ENCODE peak calls at places on chromosome X, in eight cellular contexts. Z is suprapubic skin, J is upper lobe of left lung, G is A549, K is transverse colon, F is H1, S is tibial nerve, B is sigmoid colon. M is an unnamed sample.

GRCh38 chrX:94400488-94400887 is 726.5 kb downstream of the FAM133A start:
- DNase-seq in Z (no peak), J (no peak), G (no peak), K (no peak), F (peak), S (no peak), B (no peak), M (no peak)

GRCh38 chrX:81411517-81411916 is 209.6 kb downstream of the SH3BGRL start:
- DNase-seq in Z (no peak), J (no peak), G (no peak), K (no peak), F (no peak), S (no peak), B (no peak), M (no peak)

GRCh38 chrX:45745479-45745878 is 544.8 kb upstream of the DIPK2B start:
- DNase-seq in Z (no peak), J (no peak), G (no peak), K (no peak), F (no peak), S (no peak), B (no peak), M (no peak)

GRCh38 chrX:111095974-111096870 is at the start of gene PAK3:
- DNase-seq in Z (peak), J (peak), G (no peak), K (peak), F (no peak), S (no peak), B (peak), M (peak)

GRCh38 chrX:9788908-9789307 is 2.7 kb downstream of the SHROOM2 start:
- DNase-seq in Z (no peak), J (no peak), G (no peak), K (no peak), F (no peak), S (no peak), B (no peak), M (peak)

GRCh38 chrX:103586314-103586646 is 965 bp downstream of the TCEAL4 start:
- DNase-seq in Z (no peak), J (no peak), G (no peak), K (no peak), F (no peak), S (no peak), B (no peak), M (peak)

GRCh38 chrX:781216-782211 is 150.9 kb downstream of the SHOX start:
- DNase-seq in Z (no peak), J (no peak), G (no peak), K (no peak), F (no peak), S (no peak), B (no peak), M (no peak)

GRCh38 chrX:19926095-19926494 is 38.7 kb upstream of the SH3KBP1 start:
- DNase-seq in Z (no peak), J (no peak), G (no peak), K (no peak), F (no peak), S (no peak), B (no peak), M (no peak)

GRCh38 chrX:109155161-109155560 is 326.7 kb downstream of the GUCY2F start:
- DNase-seq in Z (no peak), J (no peak), G (no peak), K (no peak), F (no peak), S (no peak), B (no peak), M (no peak)

GRCh38 chrX:54639018-54639345 is 109.0 kb downstream of the GNL3L start:
- DNase-seq in Z (no peak), J (no peak), G (no peak), K (no peak), F (no peak), S (no peak), B (no peak), M (no peak)

GRCh38 chrX:15447985-15448639 is 45.0 kb downstream of the PIR start:
- DNase-seq in Z (no peak), J (no peak), G (no peak), K (no peak), F (no peak), S (no peak), B (no peak), M (no peak)

GRCh38 chrX:69307736-69308135 is 142.5 kb upstream of the PJA1 start:
- DNase-seq in Z (no peak), J (no peak), G (no peak), K (no peak), F (peak), S (no peak), B (no peak), M (no peak)

GRCh38 chrX:9940397-9940796 is 26.8 kb upstream of the CLDN34 start:
- DNase-seq in Z (no peak), J (no peak), G (no peak), K (no peak), F (no peak), S (no peak), B (no peak), M (no peak)

GRCh38 chrX:78366576-78366975 is 39.2 kb upstream of the CYSLTR1 start:
- DNase-seq in Z (no peak), J (no peak), G (no peak), K (no peak), F (no peak), S (no peak), B (no peak), M (no peak)

GRCh38 chrX:91414710-91415109 is 19.9 kb upstream of the PABPC5 start:
- DNase-seq in Z (no peak), J (no peak), G (no peak), K (no peak), F (no peak), S (no peak), B (no peak), M (no peak)

GRCh38 chrX:10622197-10622596 is 1.8 kb upstream of the MID1 start:
- DNase-seq in Z (no peak), J (no peak), G (no peak), K (no peak), F (no peak), S (no peak), B (no peak), M (no peak)

GRCh38 chrX:34918091-34918736 is 24.4 kb upstream of the FAM47B start:
- DNase-seq in Z (no peak), J (no peak), G (peak), K (no peak), F (no peak), S (no peak), B (no peak), M (no peak)

GRCh38 chrX:155086202-155086840 is 15.0 kb downstream of the BRCC3 start:
- DNase-seq in Z (no peak), J (no peak), G (peak), K (peak), F (peak), S (no peak), B (no peak), M (peak)

GRCh38 chrX:85375333-85375738 is 4.1 kb downstream of the POF1B start:
- DNase-seq in Z (no peak), J (no peak), G (peak), K (peak), F (no peak), S (no peak), B (no peak), M (no peak)

GRCh38 chrX:82087699-82088098 is 885.8 kb downstream of the SH3BGRL start:
- DNase-seq in Z (no peak), J (no peak), G (no peak), K (no peak), F (no peak), S (no peak), B (no peak), M (peak)

GRCh38 chrX:1442724-1443367 is 9.9 kb downstream of the ASMTL start:
- DNase-seq in Z (peak), J (no peak), G (no peak), K (no peak), F (no peak), S (no peak), B (peak), M (no peak)

GRCh38 chrX:1452497-1453389 is at the start of gene ASMTL:
- DNase-seq in Z (peak), J (peak), G (peak), K (peak), F (peak), S (peak), B (peak), M (peak)

GRCh38 chrX:134684956-134685355 is 26.7 kb upstream of the PLAC1 start:
- DNase-seq in Z (no peak), J (no peak), G (no peak), K (no peak), F (no peak), S (no peak), B (no peak), M (no peak)

GRCh38 chrX:21529771-21530170 is 128.4 kb downstream of the KLHL34 start:
- DNase-seq in Z (no peak), J (no peak), G (no peak), K (no peak), F (no peak), S (no peak), B (no peak), M (no peak)

GRCh38 chrX:69285401-69285871 is 120.2 kb upstream of the PJA1 start:
- DNase-seq in Z (no peak), J (no peak), G (no peak), K (peak), F (no peak), S (peak), B (peak), M (peak)

GRCh38 chrX:16076834-16077233 is 46.5 kb upstream of the GRPR start:
- DNase-seq in Z (no peak), J (no peak), G (no peak), K (no peak), F (no peak), S (no peak), B (no peak), M (no peak)

GRCh38 chrX:152733261-152733975 is at the start of the genes CSAG1 and MAGEA12:
- DNase-seq in Z (no peak), J (peak), G (no peak), K (no peak), F (no peak), S (no peak), B (no peak), M (no peak)

GRCh38 chrX:41722816-41723215 is 1.2 kb upstream of the GPR82 start:
- DNase-seq in Z (no peak), J (no peak), G (no peak), K (no peak), F (no peak), S (no peak), B (no peak), M (no peak)

GRCh38 chrX:40845331-40845911 is 110.1 kb upstream of the MED14 start:
- DNase-seq in Z (no peak), J (no peak), G (no peak), K (no peak), F (peak), S (no peak), B (no peak), M (peak)

GRCh38 chrX:31098081-31098480 is 26.2 kb upstream of the FTHL17 start:
- DNase-seq in Z (no peak), J (no peak), G (no peak), K (no peak), F (no peak), S (no peak), B (no peak), M (no peak)

GRCh38 chrX:38103857-38104812 is 97.8 kb downstream of the SYTL5 start:
- DNase-seq in Z (no peak), J (no peak), G (no peak), K (no peak), F (no peak), S (no peak), B (no peak), M (no peak)

GRCh38 chrX:20029728-20030127 is 38.9 kb upstream of the BCLAF3 start:
- DNase-seq in Z (no peak), J (no peak), G (no peak), K (peak), F (no peak), S (no peak), B (no peak), M (no peak)

GRCh38 chrX:44012484-44013096 is 39.4 kb upstream of the NDP start:
- DNase-seq in Z (no peak), J (no peak), G (peak), K (peak), F (no peak), S (no peak), B (peak), M (no peak)

GRCh38 chrX:10083809-10084208 is 73.0 kb upstream of the CLCN4 start:
- DNase-seq in Z (no peak), J (no peak), G (no peak), K (no peak), F (no peak), S (no peak), B (no peak), M (no peak)

GRCh38 chrX:150227321-150227860 is 135.7 kb upstream of the MAMLD1 start:
- DNase-seq in Z (no peak), J (no peak), G (no peak), K (no peak), F (no peak), S (no peak), B (no peak), M (no peak)

GRCh38 chrX:151695583-151695930 is 299 bp downstream of the PRRG3 start:
- DNase-seq in Z (no peak), J (no peak), G (no peak), K (no peak), F (no peak), S (no peak), B (no peak), M (no peak)

GRCh38 chrX:151694121-151694520 is 1.1 kb upstream of the PRRG3 start:
- DNase-seq in Z (no peak), J (no peak), G (no peak), K (no peak), F (no peak), S (no peak), B (no peak), M (no peak)

GRCh38 chrX:151688695-151689094 is 6.6 kb upstream of the PRRG3 start:
- DNase-seq in Z (no peak), J (no peak), G (no peak), K (no peak), F (no peak), S (no peak), B (no peak), M (no peak)

GRCh38 chrX:151694661-151695582 is at the start of gene PRRG3:
- DNase-seq in Z (no peak), J (peak), G (no peak), K (no peak), F (no peak), S (no peak), B (no peak), M (peak)

DNA sequence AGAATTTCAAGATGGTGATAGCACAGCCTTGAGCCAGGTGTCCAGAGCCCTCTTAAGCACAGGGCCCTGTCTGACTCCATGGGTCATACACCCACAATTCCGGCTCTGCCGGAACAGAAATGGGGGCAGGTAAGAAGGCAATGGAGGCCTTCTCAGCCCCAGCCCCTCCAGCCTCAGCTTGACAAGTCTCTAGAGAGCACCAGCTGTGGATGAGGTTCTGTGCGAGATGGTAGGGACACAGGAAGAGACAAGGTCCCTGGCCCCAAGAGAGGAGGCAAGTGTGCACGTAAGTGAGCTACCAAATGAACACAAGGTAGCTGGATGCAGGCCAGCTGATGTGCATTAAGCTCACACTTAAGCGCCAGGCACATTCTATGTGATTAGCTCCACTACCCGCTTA is 2.4 kb upstream of the PRRG3 start:
- DNase-seq in Z (no peak), J (no peak), G (no peak), K (no peak), F (no peak), S (no peak), B (no peak), M (no peak)
- TF ChIP-seq POLR2A in Z (no peak), J (no peak), G (no peak), K (no peak), F (no peak), S (no peak), B (no peak), M (no peak)

DNA sequence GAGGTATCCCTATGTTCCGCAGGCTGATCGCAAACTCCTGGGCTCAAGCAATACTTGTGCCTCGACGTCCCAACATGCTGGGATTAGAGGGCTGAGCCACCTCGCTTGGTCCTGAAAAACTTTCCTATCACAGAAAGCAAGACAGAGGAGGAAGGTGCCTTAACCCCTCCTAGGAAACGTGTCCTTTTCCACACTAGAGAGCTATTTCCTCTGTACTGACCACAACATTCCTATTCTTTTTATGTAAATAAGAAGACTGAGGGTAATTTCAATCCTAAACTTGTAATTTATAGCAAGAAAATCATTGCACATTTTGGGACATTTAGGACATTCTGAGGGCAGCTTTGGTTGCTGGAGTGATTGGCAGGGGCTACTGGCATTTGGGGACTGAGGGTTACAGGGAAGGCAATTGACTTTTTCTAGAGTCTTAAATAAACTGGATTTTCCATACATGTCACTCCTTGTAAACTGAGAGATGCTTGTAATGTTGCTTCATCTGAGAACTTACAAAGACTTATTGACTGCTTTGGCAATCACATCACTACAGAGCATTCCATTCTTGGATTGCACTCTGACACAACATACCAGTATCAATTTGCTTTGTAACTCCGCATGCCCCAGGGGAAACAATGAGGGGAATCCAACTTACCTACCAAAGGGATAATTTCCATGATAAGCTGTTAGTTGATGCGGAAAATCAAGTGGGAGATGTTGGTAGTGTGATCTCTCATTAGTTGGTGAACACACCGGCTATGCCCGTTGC is 15.6 kb downstream of the XAGE3 start:
- DNase-seq in Z (no peak), J (no peak), G (no peak), K (no peak), F (no peak), S (no peak), B (no peak), M (no peak)
- H3K27ac ChIP-seq in Z (no peak), J (no peak), G (no peak), K (no peak), F (no peak), S (no peak), B (no peak), M (no peak)

DNA sequence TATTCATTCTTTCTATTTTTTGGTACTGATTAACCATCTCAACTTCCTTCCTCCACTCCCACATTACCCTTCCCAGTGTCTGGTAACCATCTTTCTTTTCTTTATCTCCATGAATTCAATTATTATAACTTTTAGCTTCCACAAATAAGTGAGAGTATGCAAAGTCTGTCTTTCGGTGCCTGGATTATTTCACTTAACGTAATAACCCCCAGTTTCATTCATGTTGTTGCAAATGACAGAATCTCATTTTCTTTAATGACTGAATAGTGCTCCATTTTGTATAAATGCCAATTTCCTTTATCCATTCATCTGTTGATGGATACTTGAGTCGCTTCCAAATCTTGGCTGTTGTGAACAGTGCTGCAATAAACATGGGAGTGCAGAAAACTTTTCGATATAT is 940.4 kb downstream of the GLUD2 start:
- DNase-seq in Z (no peak), J (no peak), G (no peak), K (no peak), F (no peak), S (no peak), B (no peak), M (no peak)
- TF ChIP-seq EP300 in Z (no peak), J (no peak), G (no peak), K (no peak), F (no peak), S (no peak), B (no peak), M (no peak)

GRCh38 chrX:24184018-24184417 is 34.5 kb downstream of the ZFX start:
- DNase-seq in Z (no peak), J (no peak), G (no peak), K (no peak), F (no peak), S (no peak), B (no peak), M (no peak)
- TF ChIP-seq POLR2A in Z (no peak), J (no peak), G (no peak), K (no peak), F (no peak), S (no peak), B (no peak), M (no peak)

GRCh38 chrX:123219916-123220315 is 35.8 kb downstream of the GRIA3 start:
- DNase-seq in Z (no peak), J (no peak), G (no peak), K (no peak), F (no peak), S (no peak), B (no peak), M (peak)
- H3K27ac ChIP-seq in Z (no peak), J (no peak), G (no peak), K (no peak), F (no peak), S (no peak), B (no peak), M (no peak)

GRCh38 chrX:48831909-48832291 is 3.5 kb downstream of the PCSK1N start:
- DNase-seq in Z (no peak), J (peak), G (no peak), K (no peak), F (no peak), S (no peak), B (no peak), M (no peak)
- TF ChIP-seq EP300 in Z (no peak), J (no peak), G (no peak), K (no peak), F (no peak), S (no peak), B (no peak), M (no peak)

GRCh38 chrX:100819837-100820666 is at the start of gene CSTF2:
- DNase-seq in Z (peak), J (peak), G (peak), K (peak), F (no peak), S (peak), B (peak), M (peak)
- TF ChIP-seq POLR2A in Z (no peak), J (no peak), G (peak), K (peak), F (no peak), S (no peak), B (no peak), M (no peak)

DNA sequence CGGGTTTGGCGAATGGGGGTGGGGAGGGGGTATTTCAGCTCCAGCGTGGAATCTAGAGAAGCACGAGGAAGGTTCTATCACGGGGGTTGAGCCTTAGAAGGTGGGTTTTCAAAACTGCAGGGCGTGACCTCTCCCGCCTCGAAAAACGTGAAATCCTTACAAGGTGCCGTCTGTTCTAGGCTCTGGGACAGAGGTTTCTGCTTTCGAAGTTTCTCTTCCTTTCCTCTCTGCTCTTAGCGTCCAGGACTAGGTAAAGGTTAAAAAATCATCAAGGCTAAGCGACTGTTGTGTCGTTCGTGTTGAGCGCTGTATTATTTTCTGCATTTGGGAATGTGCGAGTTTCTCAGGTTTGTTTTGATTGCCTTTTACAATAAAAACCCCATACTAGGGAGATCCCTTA is 1.1 kb downstream of the FHL1 start:
- DNase-seq in Z (no peak), J (no peak), G (no peak), K (no peak), F (no peak), S (no peak), B (no peak), M (no peak)
- H3K27ac ChIP-seq in Z (peak), J (peak), G (no peak), K (peak), F (no peak), S (peak), B (peak), M (peak)

GRCh38 chrX:13165747-13166146 is 121.3 kb upstream of the FAM9C start:
- DNase-seq in Z (no peak), J (no peak), G (no peak), K (no peak), F (no peak), S (no peak), B (no peak), M (no peak)

GRCh38 chrX:13165266-13165665 is 120.8 kb upstream of the FAM9C start:
- DNase-seq in Z (no peak), J (no peak), G (no peak), K (no peak), F (no peak), S (no peak), B (no peak), M (no peak)

GRCh38 chrX:13169688-13170087 is 125.3 kb upstream of the FAM9C start:
- DNase-seq in Z (no peak), J (no peak), G (no peak), K (no peak), F (no peak), S (no peak), B (no peak), M (no peak)

GRCh38 chrX:13168276-13168675 is 123.9 kb upstream of the FAM9C start:
- DNase-seq in Z (no peak), J (no peak), G (no peak), K (no peak), F (no peak), S (no peak), B (no peak), M (no peak)

GRCh38 chrX:13167444-13168207 is 123.2 kb upstream of the FAM9C start:
- DNase-seq in Z (no peak), J (no peak), G (no peak), K (no peak), F (no peak), S (no peak), B (no peak), M (no peak)
- TF ChIP-seq EP300 in Z (no peak), J (no peak), G (no peak), K (no peak), F (no peak), S (peak), B (no peak), M (no peak)